ENCODE peak calls at places on chromosomes 3 and 15, in four cellular contexts. One of them, this sample, is unnamed.

GRCh38 chr3:69400688-69401087 is 14.8 kb upstream of the FRMD4B start:
- ATAC-seq in upper lobe of left lung: peak; percentile 72
- ATAC-seq in HepG2: no peak
- ATAC-seq in K562: no peak
- ATAC-seq in this sample: no peak

GRCh38 chr15:63347074-63347859 is 34.4 kb downstream of the CA12 start:
- ATAC-seq in upper lobe of left lung: no peak
- ATAC-seq in K562: no peak
- ATAC-seq in HepG2: no peak
- ATAC-seq in this sample: no peak

GRCh38 chr3:109316162-109316730 is at the start of gene DPPA2:
- ATAC-seq in K562: peak; percentile 93
- ATAC-seq in upper lobe of left lung: no peak
- ATAC-seq in HepG2: no peak
- ATAC-seq in this sample: peak; percentile 16

GRCh38 chr15:74314897-74315438 is 52.5 kb downstream of the CYP11A1 start:
- ATAC-seq in upper lobe of left lung: no peak
- ATAC-seq in HepG2: no peak
- ATAC-seq in K562: peak; percentile 46
- ATAC-seq in this sample: no peak

GRCh38 chr3:25768851-25769250 is 14.4 kb downstream of the NGLY1 start:
- ATAC-seq in upper lobe of left lung: no peak
- ATAC-seq in HepG2: no peak
- ATAC-seq in K562: no peak
- ATAC-seq in this sample: no peak

GRCh38 chr3:197975311-197975710 is 15.3 kb downstream of the LMLN start:
- ATAC-seq in K562: no peak
- ATAC-seq in upper lobe of left lung: no peak
- ATAC-seq in HepG2: no peak
- ATAC-seq in this sample: no peak

GRCh38 chr3:55405436-55405835 is 81.7 kb downstream of the WNT5A start:
- ATAC-seq in K562: peak; percentile 55
- ATAC-seq in HepG2: no peak
- ATAC-seq in upper lobe of left lung: peak; percentile 35
- ATAC-seq in this sample: no peak

GRCh38 chr15:41860049-41860828 is 21.6 kb downstream of the PLA2G4B start:
- ATAC-seq in K562: peak; percentile 67
- ATAC-seq in upper lobe of left lung: no peak
- ATAC-seq in HepG2: peak; percentile 68
- ATAC-seq in this sample: no peak

GRCh38 chr3:124556636-124557035 is 173.6 kb upstream of the UMPS start:
- ATAC-seq in upper lobe of left lung: no peak
- ATAC-seq in HepG2: no peak
- ATAC-seq in K562: no peak
- ATAC-seq in this sample: no peak

GRCh38 chr3:124560406-124561215 is 169.6 kb upstream of the UMPS start:
- ATAC-seq in HepG2: no peak
- ATAC-seq in K562: no peak
- ATAC-seq in upper lobe of left lung: no peak
- ATAC-seq in this sample: no peak

GRCh38 chr3:124557433-124558232 is 172.6 kb upstream of the UMPS start:
- ATAC-seq in K562: no peak
- ATAC-seq in upper lobe of left lung: no peak
- ATAC-seq in HepG2: no peak
- ATAC-seq in this sample: no peak

GRCh38 chr3:124559650-124560405 is 170.4 kb upstream of the UMPS start:
- ATAC-seq in upper lobe of left lung: peak; percentile 82
- ATAC-seq in K562: peak; percentile 91
- ATAC-seq in HepG2: peak; percentile 85
- ATAC-seq in this sample: peak; percentile 55

DNA sequence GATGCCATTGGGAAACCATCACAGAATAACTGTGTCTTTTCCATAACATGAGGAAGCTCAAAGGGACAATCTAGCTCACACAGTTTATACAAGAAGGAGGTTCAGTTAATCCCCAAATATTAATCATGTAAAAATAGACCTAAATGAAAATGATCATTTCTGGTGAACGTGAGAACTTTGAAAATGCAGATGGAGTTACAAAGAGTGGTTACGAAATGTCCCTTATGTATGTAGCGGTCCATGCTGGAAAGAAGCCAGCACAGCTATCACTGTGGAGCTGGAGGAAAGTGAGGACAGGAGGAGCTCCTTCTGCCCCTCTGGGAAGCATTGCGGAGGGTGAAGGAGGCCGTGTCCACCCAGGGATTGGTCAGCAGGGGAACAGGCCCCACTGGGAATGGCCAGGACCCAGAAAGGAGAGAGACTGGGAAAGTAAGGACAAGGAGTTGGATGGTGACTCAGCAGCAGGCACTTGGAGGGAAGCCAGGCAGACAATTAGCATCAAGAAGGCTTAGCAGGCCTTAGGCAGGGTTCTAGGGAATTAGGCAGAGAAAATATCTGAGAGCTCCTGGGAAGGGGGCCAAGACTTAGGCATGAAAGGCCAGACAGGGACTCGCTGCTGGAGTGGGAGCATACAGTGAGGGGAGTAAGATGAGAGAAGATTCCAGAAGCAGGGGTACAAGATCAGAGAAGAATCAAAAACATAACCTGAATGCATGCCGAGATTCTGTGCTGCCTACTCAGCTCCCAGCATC is 171.2 kb upstream of the UMPS start:
- ATAC-seq in K562: peak; percentile 54
- ATAC-seq in upper lobe of left lung: peak; percentile 72
- ATAC-seq in HepG2: no peak
- ATAC-seq in this sample: peak; percentile 92
- TF ChIP-seq EP300 in K562: no peak
- TF ChIP-seq EP300 in upper lobe of left lung: no peak
- TF ChIP-seq EP300 in HepG2: no peak
- TF ChIP-seq EP300 in this sample: peak; percentile 53

GRCh38 chr15:93076875-93077274 is 12.1 kb downstream of the RGMA start:
- ATAC-seq in HepG2: no peak
- ATAC-seq in K562: no peak
- ATAC-seq in upper lobe of left lung: no peak
- ATAC-seq in this sample: peak; percentile 13

GRCh38 chr15:93072440-93073394 is 16.3 kb downstream of the RGMA start:
- ATAC-seq in upper lobe of left lung: peak; percentile 73
- ATAC-seq in HepG2: peak; percentile 87
- ATAC-seq in K562: peak; percentile 88
- ATAC-seq in this sample: peak; percentile 90

GRCh38 chr15:93074596-93074995 is 14.4 kb downstream of the RGMA start:
- ATAC-seq in K562: no peak
- ATAC-seq in HepG2: no peak
- ATAC-seq in upper lobe of left lung: no peak
- ATAC-seq in this sample: no peak

GRCh38 chr15:93073465-93073952 is 15.5 kb downstream of the RGMA start:
- ATAC-seq in upper lobe of left lung: peak; percentile 7
- ATAC-seq in K562: no peak
- ATAC-seq in HepG2: peak; percentile 10
- ATAC-seq in this sample: no peak

GRCh38 chr15:93076217-93076616 is 12.8 kb downstream of the RGMA start:
- ATAC-seq in HepG2: no peak
- ATAC-seq in K562: no peak
- ATAC-seq in upper lobe of left lung: no peak
- ATAC-seq in this sample: no peak
- H3K4me1 ChIP-seq in HepG2: no peaks in the 10 kb centered on the region
- H3K4me1 ChIP-seq in K562: no peaks in the 10 kb centered on the region
- H3K4me1 ChIP-seq in upper lobe of left lung: peaks cover 12% of the 10 kb centered on the region
- H3K4me1 ChIP-seq in this sample: peaks cover 83% of the 10 kb centered on the region

GRCh38 chr3:52403955-52404354 is 40.9 kb downstream of the SEMA3G start:
- ATAC-seq in K562: no peak
- ATAC-seq in HepG2: no peak
- ATAC-seq in upper lobe of left lung: no peak
- ATAC-seq in this sample: no peak
- TF ChIP-seq POLR2AphosphoS5 in K562: no peak
- TF ChIP-seq POLR2AphosphoS5 in HepG2: no peak
- TF ChIP-seq POLR2AphosphoS5 in upper lobe of left lung: no peak
- TF ChIP-seq POLR2AphosphoS5 in this sample: no peak

GRCh38 chr3:113423699-113424098 is 17.6 kb downstream of the CFAP44 start:
- ATAC-seq in K562: no peak
- ATAC-seq in upper lobe of left lung: no peak
- ATAC-seq in HepG2: no peak
- ATAC-seq in this sample: no peak
- TF ChIP-seq EP300 in K562: no peak
- TF ChIP-seq EP300 in upper lobe of left lung: no peak
- TF ChIP-seq EP300 in HepG2: no peak
- TF ChIP-seq EP300 in this sample: no peak

GRCh38 chr15:88985547-88986393 is 72.6 kb upstream of the MFGE8 start:
- ATAC-seq in K562: peak; percentile 74
- ATAC-seq in upper lobe of left lung: no peak
- ATAC-seq in HepG2: no peak
- ATAC-seq in this sample: no peak
- H3K4me1 ChIP-seq in K562: peaks cover 70% of the 10 kb centered on the region
- H3K4me1 ChIP-seq in upper lobe of left lung: no peaks in the 10 kb centered on the region
- H3K4me1 ChIP-seq in HepG2: peaks cover 30% of the 10 kb centered on the region
- H3K4me1 ChIP-seq in this sample: peaks cover 8% of the 10 kb centered on the region

GRCh38 chr15:89656116-89656815 is 999 bp upstream of the KIF7 start:
- ATAC-seq in HepG2: no peak
- ATAC-seq in K562: no peak
- ATAC-seq in upper lobe of left lung: no peak
- ATAC-seq in this sample: no peak

GRCh38 chr15:89652666-89653065 is 2.6 kb downstream of the KIF7 start:
- ATAC-seq in K562: no peak
- ATAC-seq in HepG2: no peak
- ATAC-seq in upper lobe of left lung: no peak
- ATAC-seq in this sample: no peak

GRCh38 chr15:89654311-89654761 is 931 bp downstream of the KIF7 start:
- ATAC-seq in K562: no peak
- ATAC-seq in upper lobe of left lung: no peak
- ATAC-seq in HepG2: peak; percentile 27
- ATAC-seq in this sample: no peak

GRCh38 chr15:89653578-89653977 is 1.7 kb downstream of the KIF7 start:
- ATAC-seq in upper lobe of left lung: no peak
- ATAC-seq in HepG2: no peak
- ATAC-seq in K562: no peak
- ATAC-seq in this sample: no peak

GRCh38 chr15:89654847-89655805 is at the start of gene KIF7:
- ATAC-seq in upper lobe of left lung: peak; percentile 34
- ATAC-seq in HepG2: peak; percentile 86
- ATAC-seq in K562: peak; percentile 96
- ATAC-seq in this sample: peak; percentile 84
- TF ChIP-seq POLR2AphosphoS5 in upper lobe of left lung: no peak
- TF ChIP-seq POLR2AphosphoS5 in HepG2: peak; percentile 27
- TF ChIP-seq POLR2AphosphoS5 in K562: no peak
- TF ChIP-seq POLR2AphosphoS5 in this sample: peak; percentile 33